ENCODE peak calls at places on chromosomes 1 and 21, in seven cellular contexts. One of them, this sample, is unnamed.

GRCh38 chr1:14507227-14507626 is 91.3 kb upstream of the KAZN start:
- DNase-seq in bronchial epithelial cell: no peak
- DNase-seq in GM19239: no peak
- DNase-seq in caudate nucleus: no peak
- DNase-seq in frontal cortex: no peak
- DNase-seq in dorsolateral prefrontal cortex: no peak
- DNase-seq in CD8-positive, alpha-beta memory T cell: no peak
- DNase-seq in this sample: no peak

GRCh38 chr1:186059311-186059710 is 315.7 kb downstream of the TPR start:
- DNase-seq in GM19239: no peak
- DNase-seq in caudate nucleus: no peak
- DNase-seq in CD8-positive, alpha-beta memory T cell: no peak
- DNase-seq in dorsolateral prefrontal cortex: no peak
- DNase-seq in frontal cortex: no peak
- DNase-seq in bronchial epithelial cell: peak; percentile 97
- DNase-seq in this sample: no peak

GRCh38 chr1:29452463-29453230 is 216.3 kb downstream of the PTPRU start:
- DNase-seq in CD8-positive, alpha-beta memory T cell: no peak
- DNase-seq in GM19239: no peak
- DNase-seq in bronchial epithelial cell: no peak
- DNase-seq in frontal cortex: no peak
- DNase-seq in dorsolateral prefrontal cortex: no peak
- DNase-seq in caudate nucleus: no peak
- DNase-seq in this sample: no peak

GRCh38 chr1:186146971-186147370 is 228.1 kb downstream of the TPR start:
- DNase-seq in CD8-positive, alpha-beta memory T cell: no peak
- DNase-seq in bronchial epithelial cell: no peak
- DNase-seq in dorsolateral prefrontal cortex: no peak
- DNase-seq in frontal cortex: no peak
- DNase-seq in GM19239: no peak
- DNase-seq in caudate nucleus: no peak
- DNase-seq in this sample: no peak

GRCh38 chr1:45477646-45478045 is 13.3 kb downstream of the TESK2 start:
- DNase-seq in bronchial epithelial cell: no peak
- DNase-seq in CD8-positive, alpha-beta memory T cell: no peak
- DNase-seq in frontal cortex: no peak
- DNase-seq in caudate nucleus: no peak
- DNase-seq in dorsolateral prefrontal cortex: no peak
- DNase-seq in GM19239: no peak
- DNase-seq in this sample: no peak

GRCh38 chr1:152034654-152035405 is 2.0 kb downstream of the S100A11 start:
- DNase-seq in frontal cortex: no peak
- DNase-seq in dorsolateral prefrontal cortex: no peak
- DNase-seq in GM19239: peak; percentile 66
- DNase-seq in CD8-positive, alpha-beta memory T cell: peak; percentile 53
- DNase-seq in bronchial epithelial cell: peak; percentile 79
- DNase-seq in caudate nucleus: no peak
- DNase-seq in this sample: peak; percentile 39

GRCh38 chr1:117899801-117900200 is 29.6 kb downstream of the GDAP2 start:
- DNase-seq in GM19239: no peak
- DNase-seq in bronchial epithelial cell: no peak
- DNase-seq in CD8-positive, alpha-beta memory T cell: no peak
- DNase-seq in frontal cortex: no peak
- DNase-seq in caudate nucleus: no peak
- DNase-seq in dorsolateral prefrontal cortex: no peak
- DNase-seq in this sample: no peak

GRCh38 chr1:177593105-177593504 is 376.8 kb downstream of the SEC16B start:
- DNase-seq in frontal cortex: no peak
- DNase-seq in caudate nucleus: no peak
- DNase-seq in GM19239: no peak
- DNase-seq in dorsolateral prefrontal cortex: no peak
- DNase-seq in bronchial epithelial cell: no peak
- DNase-seq in CD8-positive, alpha-beta memory T cell: no peak
- DNase-seq in this sample: no peak

GRCh38 chr1:34378968-34379729 is 202.4 kb downstream of the C1orf94 start:
- DNase-seq in GM19239: no peak
- DNase-seq in frontal cortex: no peak
- DNase-seq in dorsolateral prefrontal cortex: no peak
- DNase-seq in CD8-positive, alpha-beta memory T cell: no peak
- DNase-seq in caudate nucleus: no peak
- DNase-seq in bronchial epithelial cell: peak; percentile 17
- DNase-seq in this sample: no peak

GRCh38 chr1:39305555-39305954 is 101.1 kb downstream of the MACF1 start:
- DNase-seq in frontal cortex: no peak
- DNase-seq in CD8-positive, alpha-beta memory T cell: no peak
- DNase-seq in dorsolateral prefrontal cortex: no peak
- DNase-seq in bronchial epithelial cell: no peak
- DNase-seq in GM19239: peak; percentile 2
- DNase-seq in caudate nucleus: no peak
- DNase-seq in this sample: no peak

GRCh38 chr1:185050823-185051451 is 5.6 kb downstream of the RNF2 start:
- DNase-seq in bronchial epithelial cell: no peak
- DNase-seq in CD8-positive, alpha-beta memory T cell: no peak
- DNase-seq in GM19239: no peak
- DNase-seq in dorsolateral prefrontal cortex: no peak
- DNase-seq in frontal cortex: no peak
- DNase-seq in caudate nucleus: no peak
- DNase-seq in this sample: no peak

GRCh38 chr1:18411321-18411720 is 69.4 kb upstream of the KLHDC7A start:
- DNase-seq in dorsolateral prefrontal cortex: no peak
- DNase-seq in frontal cortex: no peak
- DNase-seq in GM19239: no peak
- DNase-seq in CD8-positive, alpha-beta memory T cell: no peak
- DNase-seq in caudate nucleus: no peak
- DNase-seq in bronchial epithelial cell: no peak
- DNase-seq in this sample: no peak

GRCh38 chr21:41582866-41583265 is 74.9 kb upstream of the TMPRSS2 start:
- DNase-seq in frontal cortex: no peak
- DNase-seq in caudate nucleus: no peak
- DNase-seq in GM19239: no peak
- DNase-seq in dorsolateral prefrontal cortex: no peak
- DNase-seq in bronchial epithelial cell: no peak
- DNase-seq in CD8-positive, alpha-beta memory T cell: no peak
- DNase-seq in this sample: no peak

GRCh38 chr1:26350701-26351590 is 3.0 kb downstream of the CRYBG2 start:
- DNase-seq in dorsolateral prefrontal cortex: no peak
- DNase-seq in CD8-positive, alpha-beta memory T cell: no peak
- DNase-seq in caudate nucleus: no peak
- DNase-seq in frontal cortex: no peak
- DNase-seq in GM19239: no peak
- DNase-seq in bronchial epithelial cell: no peak
- DNase-seq in this sample: no peak

GRCh38 chr1:75723989-75724471 is 479 bp upstream of the ACADM start:
- DNase-seq in bronchial epithelial cell: peak; percentile 34
- DNase-seq in caudate nucleus: peak; percentile 85
- DNase-seq in dorsolateral prefrontal cortex: peak; percentile 75
- DNase-seq in frontal cortex: no peak
- DNase-seq in CD8-positive, alpha-beta memory T cell: peak; percentile 61
- DNase-seq in GM19239: peak; percentile 44
- DNase-seq in this sample: peak; percentile 62

GRCh38 chr1:92583821-92584760 is 97.4 kb upstream of the GFI1 start:
- DNase-seq in CD8-positive, alpha-beta memory T cell: no peak
- DNase-seq in GM19239: no peak
- DNase-seq in bronchial epithelial cell: peak; percentile 91
- DNase-seq in frontal cortex: no peak
- DNase-seq in caudate nucleus: no peak
- DNase-seq in dorsolateral prefrontal cortex: no peak
- DNase-seq in this sample: no peak

GRCh38 chr21:14956826-14957225 is 108.0 kb downstream of the NRIP1 start:
- DNase-seq in GM19239: no peak
- DNase-seq in caudate nucleus: no peak
- DNase-seq in dorsolateral prefrontal cortex: no peak
- DNase-seq in frontal cortex: no peak
- DNase-seq in bronchial epithelial cell: peak; percentile 86
- DNase-seq in CD8-positive, alpha-beta memory T cell: no peak
- DNase-seq in this sample: no peak

GRCh38 chr1:109091196-109092193 is 931 bp downstream of the TMEM167B start:
- DNase-seq in frontal cortex: no peak
- DNase-seq in GM19239: no peak
- DNase-seq in caudate nucleus: no peak
- DNase-seq in dorsolateral prefrontal cortex: no peak
- DNase-seq in CD8-positive, alpha-beta memory T cell: no peak
- DNase-seq in bronchial epithelial cell: peak; percentile 82
- DNase-seq in this sample: no peak

GRCh38 chr21:45093064-45093532 is 18.7 kb downstream of the ADARB1 start:
- DNase-seq in bronchial epithelial cell: no peak
- DNase-seq in frontal cortex: no peak
- DNase-seq in caudate nucleus: no peak
- DNase-seq in dorsolateral prefrontal cortex: no peak
- DNase-seq in GM19239: no peak
- DNase-seq in CD8-positive, alpha-beta memory T cell: no peak
- DNase-seq in this sample: no peak

GRCh38 chr1:113508364-113509164 is 118.2 kb downstream of the MAGI3 start:
- DNase-seq in bronchial epithelial cell: no peak
- DNase-seq in caudate nucleus: no peak
- DNase-seq in dorsolateral prefrontal cortex: no peak
- DNase-seq in frontal cortex: no peak
- DNase-seq in GM19239: no peak
- DNase-seq in CD8-positive, alpha-beta memory T cell: no peak
- DNase-seq in this sample: no peak